ENCODE peak calls at places on chromosomes 16 and 17, in ten cellular contexts. B, R, U, G, L, V, E, Q, H and F are unnamed samples.
A peak's percentile ranks its signal among the peaks of the same experiment; 100 is the strongest.

GRCh38 chr17:21513012-21513570 is 136.9 kb downstream of the KCNJ12 start:
- DNase-seq in L (peak; percentile 72), U (peak; percentile 97), R (peak; percentile 89), H (peak; percentile 58), V (peak; percentile 95), B (peak; percentile 82), E (peak; percentile 87), Q (peak; percentile 34), G (peak; percentile 84), F (peak; percentile 83)

GRCh38 chr17:65027305-65027704 is 29.2 kb downstream of the GNA13 start:
- DNase-seq in L (peak; percentile 88), R (peak; percentile 52), V (no peak), E (peak; percentile 33), Q (peak; percentile 65), B (no peak), U (peak; percentile 83), H (peak; percentile 31), G (peak; percentile 41), F (peak; percentile 8)

GRCh38 chr17:1860978-1861377 is 31.2 kb downstream of the RPA1 start:
- DNase-seq in H (no peak), B (no peak), L (no peak), Q (no peak), R (no peak), E (no peak), G (no peak), V (no peak), U (no peak), F (no peak)

GRCh38 chr16:76265434-76266045 is 11.7 kb upstream of the CNTNAP4 start:
- DNase-seq in R (peak; percentile 10), Q (no peak), L (peak; percentile 27), G (peak; percentile 74), U (peak; percentile 3), E (peak; percentile 18), H (no peak), B (peak; percentile 51), V (no peak), F (peak; percentile 64)

GRCh38 chr17:77810536-77810935 is 148.0 kb upstream of the TNRC6C start:
- DNase-seq in Q (peak; percentile 58), L (peak; percentile 76), G (no peak), E (no peak), R (no peak), U (no peak), H (no peak), V (peak; percentile 91), B (peak; percentile 54), F (no peak)

GRCh38 chr16:80231118-80231515 is 309.7 kb upstream of the DYNLRB2 start:
- DNase-seq in B (no peak), L (peak; percentile 13), U (no peak), H (no peak), R (no peak), V (no peak), E (no peak), G (no peak), Q (peak; percentile 15), F (no peak)

GRCh38 chr16:47858333-47859067 is 297.3 kb downstream of the ABCC12 start:
- DNase-seq in G (no peak), B (peak; percentile 30), L (no peak), U (no peak), R (no peak), H (no peak), V (no peak), Q (no peak), E (no peak), F (no peak)

GRCh38 chr16:28130099-28131088 is 66.9 kb upstream of the GSG1L start:
- DNase-seq in U (no peak), E (no peak), L (no peak), H (no peak), G (no peak), R (no peak), V (no peak), Q (no peak), B (no peak), F (no peak)

GRCh38 chr16:64409762-64410161 is 712.1 kb downstream of the CDH11 start:
- DNase-seq in L (peak; percentile 47), R (no peak), V (no peak), H (no peak), Q (no peak), B (no peak), U (no peak), G (no peak), E (no peak), F (no peak)

GRCh38 chr17:35224436-35224835 is 18.4 kb upstream of the SLFN5 start:
- DNase-seq in B (no peak), G (no peak), H (no peak), L (no peak), V (no peak), E (no peak), U (no peak), R (no peak), Q (no peak), F (no peak)

GRCh38 chr17:35222452-35222851 is 20.4 kb upstream of the SLFN5 start:
- DNase-seq in E (no peak), V (no peak), R (no peak), Q (no peak), U (no peak), H (no peak), G (no peak), B (no peak), L (no peak), F (no peak)

DNA sequence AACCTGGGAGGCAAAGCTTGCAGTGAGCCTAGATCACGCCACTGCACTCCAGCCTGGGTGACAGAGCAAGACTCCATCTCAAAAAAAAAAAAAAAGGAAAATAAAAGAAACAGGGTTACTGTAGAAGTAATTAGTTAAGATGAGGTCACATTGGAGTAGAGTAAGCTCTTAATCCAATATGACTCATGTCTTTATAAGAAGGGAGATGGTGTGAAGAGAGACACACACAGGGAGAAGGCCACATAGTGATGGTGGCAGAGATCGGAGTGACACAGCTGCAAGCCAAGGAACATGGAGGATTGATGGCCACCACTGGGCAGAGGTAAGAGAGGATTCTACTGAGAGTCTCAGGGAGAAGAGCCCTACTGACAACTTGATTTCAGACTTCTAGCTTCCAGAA is 15.3 kb upstream of the SLFN5 start:
- DNase-seq in B (no peak), V (no peak), U (no peak), Q (no peak), L (no peak), H (no peak), G (no peak), R (no peak), E (no peak), F (no peak)
- TF ChIP-seq CTCF in B (no peak), V (no peak), U (no peak), Q (no peak), L (no peak), H (no peak), G (no peak), R (no peak), E (no peak), F (no peak)

GRCh38 chr16:70455910-70456309 is 1.5 kb downstream of the FCSK start:
- DNase-seq in U (no peak), B (no peak), G (no peak), H (no peak), L (no peak), R (no peak), E (no peak), Q (no peak), V (no peak), F (no peak)

GRCh38 chr16:70453117-70453890 is 1.1 kb upstream of the FCSK start:
- DNase-seq in L (no peak), H (no peak), G (no peak), R (no peak), E (no peak), V (no peak), U (no peak), Q (no peak), B (no peak), F (no peak)

GRCh38 chr16:70453891-70454220 is 539 bp upstream of the FCSK start:
- DNase-seq in H (no peak), G (no peak), Q (no peak), U (peak; percentile 67), E (no peak), V (no peak), B (no peak), R (no peak), L (no peak), F (peak; percentile 27)

GRCh38 chr16:70457446-70457845 is 3.1 kb downstream of the FCSK start:
- DNase-seq in L (no peak), E (no peak), G (no peak), R (no peak), Q (no peak), H (no peak), B (no peak), U (no peak), V (no peak), F (no peak)

DNA sequence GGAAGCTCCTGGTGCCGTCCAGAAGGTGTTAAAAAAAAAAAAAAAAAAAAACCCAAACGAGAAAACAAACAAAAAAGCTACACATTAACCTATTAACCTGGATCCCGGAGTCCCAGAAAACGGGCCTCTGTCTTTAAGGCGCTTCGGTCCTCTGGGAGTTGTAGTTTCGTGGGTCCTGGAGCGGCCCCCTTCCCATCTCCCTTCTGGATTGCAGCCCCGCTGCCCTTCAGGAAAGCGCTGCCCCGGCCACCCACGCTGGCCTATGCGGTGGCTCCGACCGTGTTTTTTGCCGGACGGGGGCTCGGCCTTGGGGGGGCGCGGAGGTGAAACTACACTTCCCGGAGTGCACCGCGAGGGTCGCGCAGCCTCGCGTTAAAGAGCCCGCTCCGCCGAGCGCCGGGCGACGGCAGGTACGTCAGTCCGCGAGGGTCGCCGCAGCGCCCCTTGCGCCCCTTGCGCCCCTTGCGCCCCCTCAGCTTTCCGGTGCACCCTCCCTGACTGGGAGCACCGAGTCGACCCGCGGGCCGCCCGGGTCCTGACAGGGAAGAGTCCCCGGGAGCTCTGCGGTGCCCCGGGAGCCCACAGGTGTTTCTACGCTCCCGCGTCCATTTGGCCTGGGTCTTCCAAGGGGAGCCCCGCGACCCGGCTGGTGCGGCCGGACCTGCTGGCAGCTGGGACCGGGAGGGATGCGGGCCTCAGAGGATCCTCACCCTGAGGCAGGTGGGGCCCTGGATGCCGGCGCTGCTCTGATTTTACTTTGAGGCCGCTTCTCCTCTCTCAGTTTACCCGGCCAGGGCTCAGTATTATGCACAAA is at the start of gene FCSK:
- DNase-seq in R (peak; percentile 91), U (peak; percentile 94), L (peak; percentile 78), Q (no peak), G (peak; percentile 84), V (no peak), H (peak; percentile 50), E (peak; percentile 84), B (peak; percentile 71), F (peak; percentile 69)
- TF ChIP-seq CTCF in R (no peak), U (peak; percentile 13), L (no peak), Q (peak; percentile 40), G (no peak), V (no peak), H (no peak), E (no peak), B (no peak), F (peak; percentile 20)

DNA sequence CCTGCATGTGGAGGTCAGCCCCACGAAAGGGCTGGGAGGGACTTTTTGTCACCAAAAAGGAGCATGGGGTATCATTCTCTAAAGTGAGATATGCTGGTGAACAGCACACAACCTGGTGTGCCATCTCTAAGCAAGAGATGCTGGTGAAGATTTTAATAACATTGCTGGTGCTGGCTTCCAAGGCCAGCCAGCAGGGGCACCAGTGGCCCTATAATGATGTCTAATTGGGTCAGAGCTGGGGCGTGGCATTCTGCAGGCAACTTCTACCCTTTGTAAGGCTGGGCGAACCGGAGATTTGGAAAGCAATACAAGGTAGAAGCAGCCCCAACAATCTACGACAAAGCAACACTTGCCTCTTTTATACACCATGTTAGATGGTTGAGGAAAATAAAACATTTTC is 16.8 kb downstream of the SDR42E1 start:
- DNase-seq in V (no peak), L (no peak), H (no peak), Q (no peak), E (no peak), B (no peak), U (peak; percentile 23), R (no peak), G (peak; percentile 37), F (no peak)
- TF ChIP-seq CTCF in V (no peak), L (peak; percentile 17), H (no peak), Q (peak; percentile 21), E (peak; percentile 13), B (no peak), U (no peak), R (no peak), G (no peak), F (peak; percentile 28)

GRCh38 chr16:54942353-54942943 is 11.8 kb downstream of the IRX5 start:
- DNase-seq in B (no peak), E (no peak), U (no peak), H (no peak), R (no peak), Q (no peak), L (no peak), G (no peak), V (no peak), F (no peak)
- TF ChIP-seq CTCF in B (no peak), E (no peak), U (no peak), H (no peak), R (no peak), Q (no peak), L (no peak), G (no peak), V (no peak), F (no peak)